ENCODE peak calls at places on chromosomes 7 and 10, in seven cellular contexts. One of them, this sample, is unnamed.

GRCh38 chr10:63115732-63116383 is 17.3 kb upstream of the NRBF2 start:
- DNase-seq in SJSA1: no peak
- DNase-seq in brain microvascular endothelial cell: peak
- DNase-seq in DND-41: no peak
- DNase-seq in fibroblast of lung: peak
- DNase-seq in HCT116: no peak
- DNase-seq in CD8-positive, alpha-beta T cell: no peak
- DNase-seq in this sample: no peak

GRCh38 chr10:42551582-42552187 is 86.7 kb downstream of the ZNF33B start:
- DNase-seq in SJSA1: no peak
- DNase-seq in brain microvascular endothelial cell: peak
- DNase-seq in DND-41: no peak
- DNase-seq in fibroblast of lung: peak
- DNase-seq in HCT116: no peak
- DNase-seq in CD8-positive, alpha-beta T cell: no peak
- DNase-seq in this sample: no peak

GRCh38 chr10:71260622-71261325 is 48.4 kb downstream of the UNC5B start:
- DNase-seq in SJSA1: peak
- DNase-seq in brain microvascular endothelial cell: peak
- DNase-seq in DND-41: no peak
- DNase-seq in fibroblast of lung: peak
- DNase-seq in HCT116: peak
- DNase-seq in CD8-positive, alpha-beta T cell: no peak
- DNase-seq in this sample: no peak

GRCh38 chr10:80487791-80488538 is 33.9 kb downstream of the TSPAN14 start:
- DNase-seq in SJSA1: no peak
- DNase-seq in brain microvascular endothelial cell: no peak
- DNase-seq in DND-41: no peak
- DNase-seq in fibroblast of lung: no peak
- DNase-seq in HCT116: no peak
- DNase-seq in CD8-positive, alpha-beta T cell: peak
- DNase-seq in this sample: peak

GRCh38 chr10:80458638-80459037 is 4.5 kb downstream of the TSPAN14 start:
- DNase-seq in SJSA1: no peak
- DNase-seq in brain microvascular endothelial cell: no peak
- DNase-seq in DND-41: no peak
- DNase-seq in fibroblast of lung: no peak
- DNase-seq in HCT116: no peak
- DNase-seq in CD8-positive, alpha-beta T cell: no peak
- DNase-seq in this sample: no peak

GRCh38 chr7:69078997-69079769 is 519.1 kb upstream of the AUTS2 start:
- DNase-seq in SJSA1: no peak
- DNase-seq in brain microvascular endothelial cell: no peak
- DNase-seq in DND-41: no peak
- DNase-seq in fibroblast of lung: no peak
- DNase-seq in HCT116: no peak
- DNase-seq in CD8-positive, alpha-beta T cell: no peak
- DNase-seq in this sample: no peak

GRCh38 chr10:62341419-62341818 is 32.8 kb upstream of the ZNF365 start:
- DNase-seq in SJSA1: no peak
- DNase-seq in brain microvascular endothelial cell: no peak
- DNase-seq in DND-41: no peak
- DNase-seq in fibroblast of lung: peak
- DNase-seq in HCT116: no peak
- DNase-seq in CD8-positive, alpha-beta T cell: no peak
- DNase-seq in this sample: no peak

GRCh38 chr10:33876547-33877400 is 542.3 kb upstream of the NRP1 start:
- DNase-seq in SJSA1: no peak
- DNase-seq in brain microvascular endothelial cell: no peak
- DNase-seq in DND-41: no peak
- DNase-seq in fibroblast of lung: peak
- DNase-seq in HCT116: no peak
- DNase-seq in CD8-positive, alpha-beta T cell: no peak
- DNase-seq in this sample: no peak

GRCh38 chr7:36132025-36132424 is 21.0 kb upstream of the EEPD1 start:
- DNase-seq in SJSA1: no peak
- DNase-seq in brain microvascular endothelial cell: no peak
- DNase-seq in DND-41: no peak
- DNase-seq in fibroblast of lung: no peak
- DNase-seq in HCT116: no peak
- DNase-seq in CD8-positive, alpha-beta T cell: no peak
- DNase-seq in this sample: no peak

GRCh38 chr10:19930936-19931859 is 115.0 kb downstream of the PLXDC2 start:
- DNase-seq in SJSA1: no peak
- DNase-seq in brain microvascular endothelial cell: peak
- DNase-seq in DND-41: no peak
- DNase-seq in fibroblast of lung: peak
- DNase-seq in HCT116: no peak
- DNase-seq in CD8-positive, alpha-beta T cell: no peak
- DNase-seq in this sample: no peak

GRCh38 chr10:76038696-76039095 is 607.3 kb downstream of the LRMDA start:
- DNase-seq in SJSA1: no peak
- DNase-seq in brain microvascular endothelial cell: no peak
- DNase-seq in DND-41: no peak
- DNase-seq in fibroblast of lung: no peak
- DNase-seq in HCT116: no peak
- DNase-seq in CD8-positive, alpha-beta T cell: no peak
- DNase-seq in this sample: no peak

GRCh38 chr7:44959956-44960640 is 18.7 kb downstream of the MYO1G start:
- DNase-seq in SJSA1: no peak
- DNase-seq in brain microvascular endothelial cell: no peak
- DNase-seq in DND-41: no peak
- DNase-seq in fibroblast of lung: no peak
- DNase-seq in HCT116: no peak
- DNase-seq in CD8-positive, alpha-beta T cell: no peak
- DNase-seq in this sample: no peak

GRCh38 chr7:1857487-1858425 is 187.7 kb downstream of the ELFN1 start:
- DNase-seq in SJSA1: no peak
- DNase-seq in brain microvascular endothelial cell: no peak
- DNase-seq in DND-41: no peak
- DNase-seq in fibroblast of lung: no peak
- DNase-seq in HCT116: no peak
- DNase-seq in CD8-positive, alpha-beta T cell: no peak
- DNase-seq in this sample: peak

GRCh38 chr10:69936091-69936490 is 116.6 kb upstream of the MACROH2A2 start:
- DNase-seq in SJSA1: no peak
- DNase-seq in brain microvascular endothelial cell: no peak
- DNase-seq in DND-41: no peak
- DNase-seq in fibroblast of lung: no peak
- DNase-seq in HCT116: no peak
- DNase-seq in CD8-positive, alpha-beta T cell: no peak
- DNase-seq in this sample: no peak

GRCh38 chr10:15419279-15419874 is 48.3 kb upstream of the FAM171A1 start:
- DNase-seq in SJSA1: no peak
- DNase-seq in brain microvascular endothelial cell: peak
- DNase-seq in DND-41: peak
- DNase-seq in fibroblast of lung: peak
- DNase-seq in HCT116: peak
- DNase-seq in CD8-positive, alpha-beta T cell: peak
- DNase-seq in this sample: no peak

GRCh38 chr10:10364916-10365315 is 652.8 kb upstream of the CELF2 start:
- DNase-seq in SJSA1: no peak
- DNase-seq in brain microvascular endothelial cell: no peak
- DNase-seq in DND-41: no peak
- DNase-seq in fibroblast of lung: no peak
- DNase-seq in HCT116: no peak
- DNase-seq in CD8-positive, alpha-beta T cell: no peak
- DNase-seq in this sample: no peak

GRCh38 chr10:61798711-61799110 is 102.8 kb upstream of the ARID5B start:
- DNase-seq in SJSA1: no peak
- DNase-seq in brain microvascular endothelial cell: no peak
- DNase-seq in DND-41: no peak
- DNase-seq in fibroblast of lung: no peak
- DNase-seq in HCT116: no peak
- DNase-seq in CD8-positive, alpha-beta T cell: no peak
- DNase-seq in this sample: no peak

GRCh38 chr10:102384053-102384452 is 11.5 kb upstream of the NFKB2 start:
- DNase-seq in SJSA1: no peak
- DNase-seq in brain microvascular endothelial cell: no peak
- DNase-seq in DND-41: no peak
- DNase-seq in fibroblast of lung: peak
- DNase-seq in HCT116: no peak
- DNase-seq in CD8-positive, alpha-beta T cell: peak
- DNase-seq in this sample: no peak

GRCh38 chr10:113056030-113056429 is 106.0 kb downstream of the TCF7L2 start:
- DNase-seq in SJSA1: no peak
- DNase-seq in brain microvascular endothelial cell: no peak
- DNase-seq in DND-41: no peak
- DNase-seq in fibroblast of lung: no peak
- DNase-seq in HCT116: no peak
- DNase-seq in CD8-positive, alpha-beta T cell: no peak
- DNase-seq in this sample: no peak

GRCh38 chr10:112461029-112461887 is 14.2 kb downstream of the VTI1A start:
- DNase-seq in SJSA1: no peak
- DNase-seq in brain microvascular endothelial cell: peak
- DNase-seq in DND-41: peak
- DNase-seq in fibroblast of lung: peak
- DNase-seq in HCT116: peak
- DNase-seq in CD8-positive, alpha-beta T cell: no peak
- DNase-seq in this sample: no peak

GRCh38 chr7:131236318-131236672 is 91.4 kb upstream of the MKLN1 start:
- DNase-seq in SJSA1: no peak
- DNase-seq in brain microvascular endothelial cell: no peak
- DNase-seq in DND-41: no peak
- DNase-seq in fibroblast of lung: no peak
- DNase-seq in HCT116: no peak
- DNase-seq in CD8-positive, alpha-beta T cell: no peak
- DNase-seq in this sample: no peak
- H3K27ac ChIP-seq in SJSA1: peak
- H3K27ac ChIP-seq in brain microvascular endothelial cell: peak
- H3K27ac ChIP-seq in DND-41: peak
- H3K27ac ChIP-seq in fibroblast of lung: peak
- H3K27ac ChIP-seq in HCT116: no peak
- H3K27ac ChIP-seq in CD8-positive, alpha-beta T cell: no peak
- H3K27ac ChIP-seq in this sample: no peak

GRCh38 chr10:73588656-73589055 is 2.5 kb downstream of the USP54 start:
- DNase-seq in SJSA1: no peak
- DNase-seq in brain microvascular endothelial cell: no peak
- DNase-seq in DND-41: no peak
- DNase-seq in fibroblast of lung: peak
- DNase-seq in HCT116: no peak
- DNase-seq in CD8-positive, alpha-beta T cell: no peak
- DNase-seq in this sample: no peak

GRCh38 chr10:73585223-73585784 is 5.8 kb downstream of the USP54 start:
- DNase-seq in SJSA1: no peak
- DNase-seq in brain microvascular endothelial cell: peak
- DNase-seq in DND-41: no peak
- DNase-seq in fibroblast of lung: peak
- DNase-seq in HCT116: no peak
- DNase-seq in CD8-positive, alpha-beta T cell: no peak
- DNase-seq in this sample: no peak

GRCh38 chr10:73584737-73585136 is 6.4 kb downstream of the USP54 start:
- DNase-seq in SJSA1: no peak
- DNase-seq in brain microvascular endothelial cell: no peak
- DNase-seq in DND-41: no peak
- DNase-seq in fibroblast of lung: no peak
- DNase-seq in HCT116: no peak
- DNase-seq in CD8-positive, alpha-beta T cell: no peak
- DNase-seq in this sample: no peak

GRCh38 chr10:73589538-73590126 is 1.5 kb downstream of the USP54 start:
- DNase-seq in SJSA1: no peak
- DNase-seq in brain microvascular endothelial cell: peak
- DNase-seq in DND-41: no peak
- DNase-seq in fibroblast of lung: peak
- DNase-seq in HCT116: no peak
- DNase-seq in CD8-positive, alpha-beta T cell: no peak
- DNase-seq in this sample: no peak

DNA sequence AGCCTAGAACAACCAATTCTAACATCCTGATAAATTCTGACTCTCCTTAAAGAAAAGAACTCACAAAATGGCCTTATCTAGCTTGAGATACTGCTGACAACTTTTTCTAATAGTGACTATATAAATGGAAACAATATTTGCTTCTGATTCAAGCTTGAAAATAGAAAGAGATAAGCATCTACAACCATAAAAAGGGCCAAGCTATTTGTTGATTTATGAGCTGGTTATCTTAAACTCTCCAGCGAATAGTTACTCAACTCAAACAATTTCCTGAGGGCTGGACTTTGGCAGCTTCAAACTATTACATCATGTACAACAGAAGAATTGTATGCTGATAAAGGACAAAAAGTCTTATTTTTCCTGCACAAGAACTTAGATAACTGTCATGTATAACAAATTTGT is 4.6 kb downstream of the USP54 start:
- DNase-seq in SJSA1: no peak
- DNase-seq in brain microvascular endothelial cell: peak
- DNase-seq in DND-41: no peak
- DNase-seq in fibroblast of lung: peak
- DNase-seq in HCT116: no peak
- DNase-seq in CD8-positive, alpha-beta T cell: no peak
- DNase-seq in this sample: no peak
- H3K27ac ChIP-seq in SJSA1: peak
- H3K27ac ChIP-seq in brain microvascular endothelial cell: peak
- H3K27ac ChIP-seq in DND-41: no peak
- H3K27ac ChIP-seq in fibroblast of lung: no peak
- H3K27ac ChIP-seq in HCT116: no peak
- H3K27ac ChIP-seq in CD8-positive, alpha-beta T cell: no peak
- H3K27ac ChIP-seq in this sample: no peak

DNA sequence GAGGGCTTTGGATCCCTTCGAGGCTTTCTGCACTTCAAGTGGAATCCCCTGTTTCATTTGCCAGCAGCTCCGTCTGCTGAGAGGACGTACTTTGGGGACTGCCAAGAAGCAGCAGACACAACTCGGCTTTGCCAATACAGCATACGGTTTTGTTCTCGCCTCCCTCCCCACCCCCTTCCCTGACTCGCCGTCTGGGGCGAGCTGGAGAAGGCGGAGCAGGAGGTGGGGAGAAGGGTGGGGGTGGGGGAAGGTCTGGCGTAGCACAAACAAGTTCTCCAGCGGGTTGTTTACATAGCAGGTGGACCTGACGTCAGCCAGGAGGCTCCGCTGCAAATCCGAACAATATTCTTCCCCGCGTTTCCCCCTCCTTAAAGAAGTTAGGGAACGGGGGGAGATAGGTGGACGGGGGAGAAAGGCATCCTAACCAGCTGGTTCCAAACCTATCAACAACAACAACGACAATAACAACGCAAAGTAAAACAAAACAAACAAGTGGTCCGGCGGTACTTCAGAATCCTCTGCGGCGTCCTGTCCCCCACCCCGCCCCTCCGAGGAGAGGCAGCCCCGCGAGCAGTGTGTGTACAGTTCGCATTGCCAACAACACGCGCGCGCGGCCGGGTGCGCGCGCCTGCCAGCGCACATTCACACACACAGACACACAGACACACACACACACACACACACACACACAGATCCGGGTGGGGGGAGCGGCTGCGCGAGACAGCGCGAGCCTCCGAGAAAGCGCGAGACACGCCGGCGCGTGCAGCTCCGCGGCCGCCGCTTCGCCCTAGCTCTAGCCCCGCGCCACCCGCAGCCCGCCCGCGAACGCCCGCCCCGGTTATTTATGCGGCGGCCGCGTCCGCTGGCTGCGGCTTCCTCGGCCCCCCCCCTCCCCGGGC is 167.0 kb upstream of the PPP1R3A start:
- DNase-seq in SJSA1: no peak
- DNase-seq in brain microvascular endothelial cell: peak
- DNase-seq in DND-41: no peak
- DNase-seq in fibroblast of lung: peak
- DNase-seq in HCT116: peak
- DNase-seq in CD8-positive, alpha-beta T cell: no peak
- DNase-seq in this sample: no peak
- H3K27ac ChIP-seq in SJSA1: no peak
- H3K27ac ChIP-seq in brain microvascular endothelial cell: peak
- H3K27ac ChIP-seq in DND-41: no peak
- H3K27ac ChIP-seq in fibroblast of lung: peak
- H3K27ac ChIP-seq in HCT116: no peak
- H3K27ac ChIP-seq in CD8-positive, alpha-beta T cell: no peak
- H3K27ac ChIP-seq in this sample: no peak

GRCh38 chr10:73937333-73938020 is 26.5 kb downstream of the PLAU start:
- DNase-seq in SJSA1: no peak
- DNase-seq in brain microvascular endothelial cell: no peak
- DNase-seq in DND-41: no peak
- DNase-seq in fibroblast of lung: no peak
- DNase-seq in HCT116: no peak
- DNase-seq in CD8-positive, alpha-beta T cell: no peak
- DNase-seq in this sample: no peak
- H3K27ac ChIP-seq in SJSA1: no peak
- H3K27ac ChIP-seq in brain microvascular endothelial cell: no peak
- H3K27ac ChIP-seq in DND-41: no peak
- H3K27ac ChIP-seq in fibroblast of lung: no peak
- H3K27ac ChIP-seq in HCT116: no peak
- H3K27ac ChIP-seq in CD8-positive, alpha-beta T cell: no peak
- H3K27ac ChIP-seq in this sample: no peak

This sample was measured in CD4-positive, alpha-beta T cell.